ENCODE peak calls at places on chromosomes 1 and 21, in ten cellular contexts. A is Caco-2; K is lower lobe of right lung; S is HCT116; W is CD8-positive, alpha-beta memory T cell; X is HAP-1; Q is endothelial cell of umbilical vein; Z is BE2C; G is IMR-90; E is breast epithelium. O is an unnamed sample. For H3K9me3 and H3K4me1, the result is how much of the 10 kb centered on the place peaks cover.

GRCh38 chr1:197197430-197197997 is 51.0 kb upstream of the ASPM start:
- DNase-seq in E (no peak), W (no peak), K (no peak), X (no peak), Z (no peak), S (no peak), A (no peak), Q (no peak), G (no peak), O (no peak)

GRCh38 chr1:9352364-9353140 is 59.9 kb downstream of the SPSB1 start:
- DNase-seq in S (no peak), Z (no peak), A (no peak), Q (no peak), X (no peak), E (no peak), W (no peak), G (no peak), K (no peak), O (no peak)

GRCh38 chr1:2322593-2323295 is 68.6 kb downstream of the MORN1 start:
- DNase-seq in W (no peak), S (no peak), K (peak), X (no peak), G (no peak), A (no peak), E (peak), Z (no peak), Q (no peak), O (no peak)

GRCh38 chr21:15875286-15875685 is 145.5 kb downstream of the USP25 start:
- DNase-seq in A (no peak), Z (no peak), Q (peak), G (no peak), W (no peak), X (no peak), E (no peak), S (no peak), K (no peak), O (no peak)

GRCh38 chr1:227788279-227789041 is 27.0 kb upstream of the PRSS38 start:
- DNase-seq in A (peak), W (no peak), G (no peak), K (peak), Q (peak), X (peak), E (no peak), Z (peak), S (peak), O (no peak)

GRCh38 chr1:198662821-198663220 is 24.0 kb downstream of the PTPRC start:
- DNase-seq in E (no peak), Q (no peak), A (no peak), W (no peak), Z (no peak), K (no peak), X (no peak), G (no peak), S (no peak), O (no peak)

GRCh38 chr21:45644041-45644906 is 749 bp downstream of the PCBP3 start:
- DNase-seq in E (no peak), S (no peak), K (no peak), Z (peak), Q (no peak), X (no peak), W (no peak), A (no peak), G (no peak), O (no peak)

GRCh38 chr1:12434174-12434573 is 183.8 kb downstream of the DHRS3 start:
- DNase-seq in E (no peak), A (no peak), S (peak), Z (no peak), W (peak), Q (peak), X (no peak), G (peak), K (no peak), O (no peak)

GRCh38 chr1:25738507-25738906 is 61.5 kb upstream of the SELENON start:
- DNase-seq in E (no peak), G (no peak), X (no peak), A (no peak), K (no peak), Z (no peak), W (no peak), Q (no peak), S (no peak), O (no peak)

GRCh38 chr21:46641656-46642055 is 6.2 kb downstream of the PRMT2 start:
- DNase-seq in E (no peak), S (no peak), Z (no peak), K (no peak), X (no peak), Q (no peak), A (no peak), G (no peak), W (no peak), O (no peak)

GRCh38 chr1:190328361-190328760 is 149.3 kb downstream of the BRINP3 start:
- DNase-seq in Q (no peak), Z (no peak), W (no peak), X (no peak), G (peak), E (no peak), A (no peak), S (no peak), K (no peak), O (no peak)

GRCh38 chr1:159431904-159432303 is at the start of gene OR10J4:
- DNase-seq in E (no peak), X (no peak), W (no peak), S (no peak), Z (no peak), G (no peak), K (no peak), A (no peak), Q (no peak), O (no peak)

GRCh38 chr1:245416771-245417170 is 262.0 kb downstream of the KIF26B start:
- DNase-seq in G (no peak), Z (no peak), S (no peak), X (no peak), Q (no peak), A (no peak), E (no peak), K (no peak), W (no peak), O (no peak)

GRCh38 chr1:21673277-21673780 is 4.2 kb upstream of the RAP1GAP start:
- DNase-seq in E (peak), S (no peak), Z (no peak), X (no peak), G (peak), Q (peak), A (no peak), K (peak), W (no peak), O (no peak)

GRCh38 chr1:239587066-239587465 is 200.7 kb downstream of the CHRM3 start:
- DNase-seq in A (peak), G (no peak), X (no peak), E (no peak), W (peak), S (no peak), K (no peak), Z (no peak), Q (no peak), O (no peak)

GRCh38 chr21:32325706-32326105 is 27.1 kb downstream of the MRAP start:
- DNase-seq in Z (no peak), E (no peak), W (no peak), S (no peak), G (peak), X (no peak), Q (no peak), K (no peak), A (no peak), O (no peak)

DNA sequence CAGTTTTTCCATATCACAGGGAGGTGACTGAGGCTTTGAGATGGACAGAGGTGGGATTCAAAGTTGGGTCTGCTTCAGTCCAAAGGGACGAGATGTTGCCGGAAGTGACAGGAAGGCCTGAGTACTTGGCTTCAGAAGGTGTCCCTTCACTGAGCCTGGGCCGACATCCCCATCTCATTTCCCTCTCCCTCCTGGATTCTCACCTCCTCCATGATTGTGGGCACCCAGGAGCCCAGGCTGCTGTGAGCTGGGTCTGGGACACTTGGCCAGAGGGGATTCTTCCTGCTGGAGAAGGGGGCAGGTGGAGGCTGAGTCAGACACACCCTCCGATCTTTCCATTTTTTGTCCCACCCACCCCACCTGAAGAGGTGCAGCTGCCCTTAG is 2.8 kb upstream of the MRPS15 start:
- DNase-seq in Q (no peak), G (no peak), E (no peak), W (no peak), S (no peak), Z (no peak), X (no peak), A (no peak), K (no peak), O (no peak)
- H3K9me3 ChIP-seq in Q (under half), G (under half), E (under half), W (under half), S (under half), Z (under half), X (under half), A (under half), K (under half), O (under half)

DNA sequence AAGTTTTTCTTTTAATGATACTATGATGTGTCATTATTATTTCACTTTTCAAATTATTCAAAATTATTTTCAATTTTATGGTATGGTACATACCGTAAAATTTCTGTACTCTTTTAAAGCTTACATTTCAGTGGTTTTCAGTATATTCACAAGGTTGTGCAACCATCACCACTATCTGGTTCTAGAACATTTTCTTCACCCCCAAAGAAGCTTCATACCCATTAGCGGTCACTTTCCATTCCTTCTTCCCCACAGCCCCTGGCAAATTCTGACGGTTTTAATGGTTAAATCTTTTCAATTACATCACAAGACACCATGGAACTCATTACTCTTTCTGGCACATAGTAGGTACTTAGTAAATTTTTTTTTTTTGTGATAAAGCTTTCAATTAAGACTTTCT is 22.8 kb upstream of the ATP5PO start:
- DNase-seq in E (no peak), S (no peak), G (no peak), X (no peak), K (no peak), A (no peak), W (no peak), Q (no peak), Z (no peak), O (no peak)
- H3K4me1 ChIP-seq in E (under half), S (under half), G (under half), X (under half), K (under half), A (under half), W (half or more), Q (under half), Z (under half), O (under half)

DNA sequence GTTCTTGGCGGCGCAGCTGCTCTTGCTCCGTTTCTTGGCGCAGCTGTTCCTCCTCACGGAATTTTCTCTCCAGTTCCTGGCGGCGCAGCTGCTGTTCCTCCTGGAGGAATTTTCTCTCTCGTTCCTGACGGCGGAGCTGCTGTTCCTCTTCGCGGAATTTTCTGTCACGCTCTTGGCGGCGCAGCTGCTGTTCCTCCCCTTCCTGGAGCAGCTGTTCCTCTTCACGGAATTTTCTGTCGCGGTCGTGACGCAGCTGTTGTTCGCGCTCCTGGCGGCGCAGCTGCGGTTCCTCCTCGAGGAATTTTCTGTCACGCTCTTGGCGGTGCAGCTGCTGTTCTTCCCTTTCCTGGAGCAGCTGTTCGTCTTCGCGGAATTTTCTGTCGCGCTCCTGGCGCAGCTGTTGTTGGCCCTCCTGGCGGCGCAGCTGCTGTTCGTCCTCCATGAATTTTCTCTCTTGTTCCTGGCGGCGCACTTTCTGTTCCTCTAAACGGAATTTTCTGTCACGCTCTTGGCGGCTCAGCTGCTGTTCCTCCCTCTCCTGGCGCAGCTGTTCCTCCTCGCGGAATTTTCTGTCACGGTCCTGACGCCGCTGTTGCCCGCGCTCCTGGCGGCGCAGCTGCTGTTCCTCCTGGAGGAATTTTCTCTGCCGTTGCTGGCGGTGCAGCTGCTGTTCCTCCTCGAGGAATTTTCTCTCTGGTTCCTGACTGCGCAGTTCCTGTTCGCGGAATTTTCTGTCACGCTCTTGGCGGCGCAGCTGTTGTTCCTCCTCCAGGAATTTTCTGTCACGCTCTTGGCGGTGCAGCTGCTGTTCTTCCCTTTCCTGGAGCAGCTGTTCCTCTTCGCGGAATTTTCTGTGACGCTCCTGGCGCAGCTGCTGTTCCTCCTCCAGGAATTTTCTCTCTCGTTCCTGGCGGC is 7.0 kb downstream of the TCHH start:
- DNase-seq in K (no peak), G (peak), X (no peak), S (peak), Z (no peak), Q (peak), W (no peak), A (peak), E (no peak), O (no peak)
- H3K9me3 ChIP-seq in K (under half), G (under half), X (under half), S (under half), Z (under half), Q (under half), W (under half), A (under half), E (under half), O (under half)

GRCh38 chr1:91011726-91012125 is 10.1 kb downstream of the ZNF644 start:
- DNase-seq in X (no peak), A (no peak), E (no peak), S (no peak), G (peak), W (no peak), Z (no peak), K (no peak), Q (peak), O (no peak)
- H3K4me1 ChIP-seq in X (under half), A (under half), E (under half), S (under half), G (under half), W (half or more), Z (under half), K (half or more), Q (under half), O (under half)

GRCh38 chr1:106022312-106022902 is 1034.1 kb upstream of the PRMT6 start:
- DNase-seq in X (no peak), E (no peak), W (no peak), K (no peak), Q (no peak), G (no peak), S (no peak), Z (no peak), A (no peak), O (no peak)
- H3K9me3 ChIP-seq in X (under half), E (under half), W (under half), K (under half), Q (under half), G (under half), S (under half), Z (under half), A (under half), O (under half)

O was measured in gastrocnemius medialis.